ENCODE peak calls at places on chromosomes 5 and 9, in ten cellular contexts. Z is fibroblast of mammary gland; J is HL-60; V is CD4-positive, alpha-beta T cell; X is Calu3; D is epithelial cell of proximal tubule; C is neural crest cell; U is body of pancreas; N is right lobe of liver; Y is GM12878. H is an unnamed sample.

GRCh38 chr5:103245773-103246172 is 12.8 kb upstream of the MACIR start:
- DNase-seq in U (no peak), X (no peak), J (no peak), V (no peak), N (no peak), C (no peak), D (no peak), Z (no peak), Y (no peak), H (no peak)

GRCh38 chr9:73412874-73413273 is 261.2 kb downstream of the ANXA1 start:
- DNase-seq in U (no peak), Z (no peak), Y (no peak), C (no peak), X (no peak), N (no peak), V (no peak), D (no peak), J (no peak), H (no peak)

GRCh38 chr5:40364441-40364840 is 315.3 kb upstream of the PTGER4 start:
- DNase-seq in Y (no peak), V (no peak), Z (no peak), U (no peak), X (no peak), N (no peak), J (no peak), C (no peak), D (no peak), H (no peak)

GRCh38 chr5:68070641-68071191 is 144.8 kb upstream of the PIK3R1 start:
- DNase-seq in N (no peak), C (no peak), J (no peak), U (no peak), Y (peak), D (no peak), V (no peak), Z (peak), X (no peak), H (no peak)

GRCh38 chr5:32170303-32171170 is 3.6 kb downstream of the GOLPH3 start:
- DNase-seq in X (no peak), Y (no peak), D (no peak), Z (peak), N (no peak), J (no peak), U (no peak), C (no peak), V (no peak), H (no peak)

GRCh38 chr5:83957188-83957587 is 236.5 kb upstream of the HAPLN1 start:
- DNase-seq in D (no peak), Z (peak), J (no peak), X (no peak), N (no peak), U (no peak), V (no peak), C (no peak), Y (no peak), H (no peak)

GRCh38 chr5:126972062-126972895 is 58.1 kb downstream of the MARCHF3 start:
- DNase-seq in D (no peak), Z (no peak), Y (peak), V (no peak), U (no peak), X (no peak), C (no peak), J (peak), N (no peak), H (no peak)

GRCh38 chr9:23571414-23572104 is 254.5 kb downstream of the ELAVL2 start:
- DNase-seq in J (no peak), Z (no peak), V (no peak), Y (no peak), N (no peak), U (no peak), D (no peak), X (no peak), C (no peak), H (no peak)

GRCh38 chr9:32524558-32525461 is 1.2 kb downstream of the RIGI start:
- DNase-seq in X (peak), N (no peak), C (no peak), D (no peak), Y (peak), V (no peak), Z (no peak), J (no peak), U (peak), H (peak)

GRCh38 chr5:123512631-123513461 is 869 bp downstream of the CSNK1G3 start:
- DNase-seq in Y (no peak), D (no peak), N (peak), U (peak), C (peak), J (no peak), V (peak), X (peak), Z (peak), H (peak)

GRCh38 chr9:95509851-95510529 is 6.8 kb downstream of the PTCH1 start:
- DNase-seq in N (peak), J (no peak), D (no peak), Z (no peak), X (no peak), U (peak), Y (no peak), V (no peak), C (peak), H (peak)

GRCh38 chr5:140338918-140339317 is 7.5 kb downstream of the HBEGF start:
- DNase-seq in C (no peak), X (no peak), U (no peak), J (no peak), V (no peak), Y (no peak), D (no peak), Z (no peak), N (no peak), H (no peak)

GRCh38 chr9:132694144-132694543 is 23.9 kb downstream of the GTF3C4 start:
- DNase-seq in C (no peak), U (no peak), J (peak), D (no peak), V (peak), Z (peak), N (no peak), X (no peak), Y (no peak), H (no peak)

GRCh38 chr5:103120607-103121200 is 603 bp downstream of the PPIP5K2 start:
- DNase-seq in X (peak), J (no peak), Z (peak), D (no peak), Y (no peak), U (peak), N (no peak), C (no peak), V (no peak), H (peak)

GRCh38 chr5:141821430-141821925 is 56.7 kb downstream of the PCDH1 start:
- DNase-seq in X (no peak), N (no peak), U (no peak), Z (peak), Y (no peak), V (no peak), D (peak), C (no peak), J (no peak), H (no peak)

GRCh38 chr9:114499528-114499927 is 5.7 kb downstream of the WHRN start:
- DNase-seq in Z (no peak), J (no peak), U (no peak), X (no peak), N (no peak), V (no peak), Y (no peak), C (no peak), D (no peak), H (no peak)

GRCh38 chr9:18473551-18474279 is at the start of gene ADAMTSL1:
- DNase-seq in U (peak), Y (no peak), Z (peak), V (no peak), D (no peak), J (no peak), C (peak), X (no peak), N (no peak), H (peak)

GRCh38 chr9:136546697-136547481 is 1.0 kb upstream of the NOTCH1 start:
- DNase-seq in Z (peak), X (peak), N (peak), V (no peak), J (no peak), U (peak), C (no peak), D (no peak), Y (no peak), H (peak)

GRCh38 chr5:158434749-158435148 is 575.8 kb upstream of the CLINT1 start:
- DNase-seq in U (no peak), D (no peak), Y (no peak), N (no peak), C (no peak), Z (no peak), X (no peak), V (no peak), J (no peak), H (no peak)

GRCh38 chr9:126722922-126723806 is 81.7 kb upstream of the ZBTB43 start:
- DNase-seq in V (peak), Z (no peak), X (no peak), C (no peak), N (no peak), J (peak), U (peak), D (no peak), Y (no peak), H (peak)

GRCh38 chr5:66724740-66725139 is 128.5 kb downstream of the MAST4 start:
- DNase-seq in J (no peak), Y (no peak), V (no peak), C (no peak), X (no peak), Z (peak), D (no peak), U (no peak), N (no peak), H (no peak)
- TF ChIP-seq CTCF in J (no peak), Y (no peak), V (no peak), C (peak), X (no peak), Z (peak), D (peak), U (no peak), N (peak), H (peak)

DNA sequence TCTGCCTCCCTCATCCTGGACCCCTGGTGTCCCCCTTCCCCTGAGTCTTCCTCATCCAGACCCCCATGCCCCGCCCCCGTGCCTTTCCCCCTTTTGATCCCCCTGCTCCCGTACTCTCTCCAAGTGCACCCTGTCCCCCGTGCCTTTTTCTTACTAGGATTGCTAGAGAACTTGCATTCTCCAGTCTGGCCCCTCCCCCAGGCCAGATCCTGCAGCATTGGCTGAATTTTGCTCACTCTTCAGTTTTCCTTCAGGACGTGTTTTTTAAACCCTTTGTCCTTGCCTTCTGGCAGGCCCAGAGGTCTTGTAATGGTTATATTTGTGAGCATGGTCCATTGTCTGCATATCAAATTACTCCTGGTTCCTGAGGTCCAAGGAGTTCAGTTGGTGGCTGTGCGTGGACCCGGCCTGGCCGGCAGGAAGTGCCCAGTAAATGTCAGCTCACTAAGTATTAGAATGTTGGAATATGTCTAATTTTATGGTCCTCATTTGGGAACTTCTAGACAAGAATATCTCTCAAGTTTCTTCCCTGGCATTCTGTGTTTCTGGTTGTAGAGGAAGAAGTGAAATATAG is 617 bp downstream of the TBC1D13 start:
- DNase-seq in V (no peak), N (no peak), X (no peak), Y (no peak), J (no peak), Z (no peak), U (peak), C (no peak), D (no peak), H (peak)
- TF ChIP-seq CTCF in V (no peak), N (no peak), X (no peak), Y (no peak), J (no peak), Z (no peak), U (no peak), C (no peak), D (no peak), H (no peak)

GRCh38 chr5:42851441-42851840 is 39.7 kb upstream of the SELENOP start:
- DNase-seq in V (no peak), D (peak), X (no peak), Z (no peak), U (no peak), C (no peak), N (no peak), J (no peak), Y (no peak), H (no peak)
- TF ChIP-seq CTCF in V (no peak), D (no peak), X (no peak), Z (no peak), U (no peak), C (no peak), N (no peak), J (no peak), Y (no peak), H (no peak)

DNA sequence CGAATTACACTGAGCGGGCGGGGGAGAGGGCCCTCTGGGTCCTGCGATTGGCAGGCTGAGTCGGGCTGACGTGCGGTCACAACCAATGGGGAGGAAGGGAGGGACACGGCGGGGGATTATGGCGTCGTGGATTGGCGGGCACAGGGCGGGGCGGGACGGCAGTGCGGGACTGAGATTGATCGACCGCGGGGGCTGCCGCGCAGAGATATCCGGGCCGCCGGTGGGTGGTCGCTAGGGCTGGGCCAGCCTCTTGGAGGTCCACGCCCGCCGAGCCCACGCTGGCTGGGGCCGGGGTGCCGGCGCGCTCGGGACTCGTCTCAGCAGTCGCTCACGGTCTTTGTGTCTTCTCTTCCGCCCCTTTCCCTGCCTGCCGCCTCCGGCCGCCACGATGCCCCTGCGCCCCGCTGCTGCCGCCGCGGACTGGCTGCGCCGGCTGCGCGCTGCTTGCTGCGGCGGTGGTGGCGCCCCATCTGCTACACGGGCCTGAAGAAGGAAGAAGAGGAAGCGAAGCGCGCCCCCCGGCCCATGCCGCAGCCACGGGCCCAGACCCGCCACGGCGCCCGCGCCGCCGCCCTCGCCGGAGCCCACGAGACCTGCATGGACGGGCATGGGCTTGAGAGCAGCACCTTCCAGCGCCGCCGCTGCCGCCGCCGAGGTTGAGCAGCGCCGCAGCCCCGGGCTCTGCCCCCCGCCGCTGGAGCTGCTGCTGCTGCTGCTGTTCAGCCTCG is at the start of gene RGMB:
- DNase-seq in X (peak), Y (peak), Z (peak), J (no peak), N (peak), V (peak), D (peak), C (peak), U (peak), H (peak)
- TF ChIP-seq CTCF in X (no peak), Y (no peak), Z (no peak), J (no peak), N (no peak), V (no peak), D (no peak), C (peak), U (no peak), H (no peak)

H was measured in thyroid gland.